ENCODE peak calls at places on chromosomes 4 and X, in four cellular contexts. U is transverse colon; S is activated CD4-positive, alpha-beta memory T cell treated with anti-CD3 and anti-CD28 coated beads for 36 hours; L is H4. D is an unnamed sample.

GRCh38 chr4:7557447-7557846 is 122.7 kb upstream of the PSAPL1 start:
- DNase-seq in U (no peak), S (no peak), L (no peak), D (no peak)

GRCh38 chrX:44872319-44872816 is 620 bp upstream of the KDM6A start:
- DNase-seq in U (peak; percentile 65), S (peak; percentile 35), L (no peak), D (peak; percentile 49)

GRCh38 chrX:150362599-150363481 is at the start of gene MAMLD1:
- DNase-seq in U (peak; percentile 67), S (peak; percentile 68), L (peak; percentile 63), D (no peak)

GRCh38 chrX:130120746-130121504 is 10.6 kb upstream of the ELF4 start:
- DNase-seq in U (peak; percentile 74), S (peak; percentile 76), L (no peak), D (peak; percentile 75)

GRCh38 chr4:6116696-6117285 is 83.6 kb downstream of the JAKMIP1 start:
- DNase-seq in U (no peak), S (no peak), L (no peak), D (no peak)

GRCh38 chrX:24990585-24990984 is 25.2 kb downstream of the ARX start:
- DNase-seq in U (no peak), S (no peak), L (no peak), D (no peak)

GRCh38 chrX:3160771-3161170 is 119.5 kb downstream of the ARSF start:
- DNase-seq in U (no peak), S (no peak), L (no peak), D (no peak)

GRCh38 chr4:108881190-108881589 is 118.3 kb upstream of the ETNPPL start:
- DNase-seq in U (no peak), S (no peak), L (peak; percentile 34), D (no peak)

GRCh38 chrX:54492340-54492739 is 3.7 kb downstream of the FGD1 start:
- DNase-seq in U (no peak), S (no peak), L (no peak), D (no peak)

GRCh38 chr4:73891326-73891725 is 22.1 kb downstream of the CXCL1 start:
- DNase-seq in U (no peak), S (no peak), L (no peak), D (no peak)

GRCh38 chr4:148043990-148044645 is 312.2 kb downstream of the ARHGAP10 start:
- DNase-seq in U (no peak), S (no peak), L (no peak), D (no peak)

GRCh38 chrX:17788956-17789562 is 51.8 kb downstream of the SCML1 start:
- DNase-seq in U (no peak), S (no peak), L (no peak), D (no peak)

GRCh38 chr4:139020384-139020783 is 4.8 kb downstream of the NOCT start:
- DNase-seq in U (no peak), S (no peak), L (no peak), D (no peak)

GRCh38 chr4:105155426-105155825 is 8.8 kb downstream of the TET2 start:
- DNase-seq in U (no peak), S (no peak), L (no peak), D (peak; percentile 5)

GRCh38 chrX:131288738-131289511 is at the start of gene IGSF1:
- DNase-seq in U (peak; percentile 20), S (no peak), L (peak; percentile 54), D (no peak)

GRCh38 chr4:73718375-73719373 is 21.7 kb upstream of the CXCL8 start:
- DNase-seq in U (no peak), S (no peak), L (no peak), D (no peak)

GRCh38 chrX:119094819-119095218 is 22.0 kb downstream of the CT47C1 start:
- DNase-seq in U (no peak), S (no peak), L (no peak), D (no peak)

GRCh38 chr4:73127839-73128448 is 58.4 kb upstream of the COX18 start:
- DNase-seq in U (no peak), S (no peak), L (no peak), D (peak; percentile 11)

GRCh38 chrX:36898301-36898700 is 109.9 kb upstream of the FAM47C start:
- DNase-seq in U (no peak), S (no peak), L (peak; percentile 40), D (peak; percentile 2)

GRCh38 chr4:12445711-12446110 is 1017.0 kb upstream of the HS3ST1 start:
- DNase-seq in U (no peak), S (no peak), L (no peak), D (no peak)

GRCh38 chrX:100194073-100194775 is 215.8 kb downstream of the PCDH19 start:
- DNase-seq in U (no peak), S (no peak), L (no peak), D (no peak)

GRCh38 chr4:121876976-121877773 is 6.9 kb upstream of the BBS7 start:
- DNase-seq in U (no peak), S (no peak), L (no peak), D (no peak)

GRCh38 chrX:129957241-129958099 is 25.0 kb upstream of the BCORL1 start:
- DNase-seq in U (peak; percentile 78), S (peak; percentile 73), L (no peak), D (peak; percentile 62)

GRCh38 chr4:140098481-140099132 is 55.4 kb downstream of the MAML3 start:
- DNase-seq in U (no peak), S (no peak), L (peak; percentile 38), D (no peak)

GRCh38 chr4:40325406-40326019 is 9.6 kb upstream of the CHRNA9 start:
- DNase-seq in U (peak; percentile 37), S (peak; percentile 75), L (peak; percentile 86), D (peak; percentile 62)

GRCh38 chrX:70970482-70970999 is 39.6 kb upstream of the SLC7A3 start:
- DNase-seq in U (no peak), S (no peak), L (peak; percentile 7), D (peak; percentile 1)

GRCh38 chrX:108737754-108738153 is 1.4 kb upstream of the IRS4 start:
- DNase-seq in U (no peak), S (no peak), L (no peak), D (no peak)